ENCODE peak calls at places on chromosome 13, in five cellular contexts. D is gastrocnemius medialis; V is stimulated activated naive B cell treated with anti-CD40 and anti-IgM and Interleukin-4, amounts not matched to agents 10 μg/mL and 1 μg/mL and 100 μg/mL, for 72 hours; X is activated T-cell treated with anti-CD3 and anti-CD28 coated beads, Interleukin-2, amount 50 U/mL, for 4 hours; A is globus pallidus. W is an unnamed sample.

GRCh38 chr13:27461940-27462584 is 11.7 kb upstream of the MTIF3 start:
- DNase-seq in D (no peak), V (no peak), X (no peak), A (no peak), W (no peak)

GRCh38 chr13:23428183-23428528 is 5.3 kb downstream of the SACS start:
- DNase-seq in D (no peak), V (no peak), X (no peak), A (no peak), W (no peak)

GRCh38 chr13:61777902-61778301 is 362.3 kb upstream of the PCDH20 start:
- DNase-seq in D (no peak), V (no peak), X (no peak), A (no peak), W (no peak)

GRCh38 chr13:97223711-97224461 is 1.8 kb downstream of the MBNL2 start:
- DNase-seq in D (peak; percentile 59), V (peak; percentile 9), X (no peak), A (peak; percentile 86), W (peak; percentile 23)

GRCh38 chr13:27372896-27373295 is 51.5 kb upstream of the GTF3A start:
- DNase-seq in D (no peak), V (no peak), X (no peak), A (no peak), W (no peak)

GRCh38 chr13:95605426-95606125 is 38.9 kb downstream of the DZIP1 start:
- DNase-seq in D (no peak), V (no peak), X (no peak), A (no peak), W (no peak)

GRCh38 chr13:44393391-44393790 is 19.8 kb downstream of the SERP2 start:
- DNase-seq in D (no peak), V (no peak), X (no peak), A (no peak), W (no peak)

GRCh38 chr13:65582160-65582559 is 1648.0 kb downstream of the PCDH9 start:
- DNase-seq in D (no peak), V (no peak), X (no peak), A (no peak), W (no peak)

GRCh38 chr13:52862358-52863206 is 14.1 kb upstream of the PCDH8 start:
- DNase-seq in D (no peak), V (no peak), X (no peak), A (no peak), W (peak; percentile 43)

GRCh38 chr13:39483326-39483725 is 119.7 kb downstream of the LHFPL6 start:
- DNase-seq in D (no peak), V (no peak), X (no peak), A (no peak), W (no peak)

GRCh38 chr13:76164290-76164689 is 528.2 kb downstream of the LMO7 start:
- DNase-seq in D (no peak), V (no peak), X (no peak), A (no peak), W (no peak)

GRCh38 chr13:44116562-44117315 is 237.0 kb downstream of the LACC1 start:
- DNase-seq in D (no peak), V (no peak), X (no peak), A (no peak), W (no peak)

GRCh38 chr13:77509221-77509620 is 26.3 kb upstream of the SCEL start:
- DNase-seq in D (no peak), V (no peak), X (no peak), A (no peak), W (no peak)

GRCh38 chr13:46134961-46135522 is 30.2 kb upstream of the CPB2 start:
- DNase-seq in D (no peak), V (no peak), X (no peak), A (no peak), W (no peak)

GRCh38 chr13:24740014-24740890 is 23.7 kb upstream of the RNF17 start:
- DNase-seq in D (no peak), V (no peak), X (no peak), A (no peak), W (no peak)

GRCh38 chr13:77325371-77325941 is 1.4 kb downstream of the MYCBP2 start:
- DNase-seq in D (no peak), V (no peak), X (no peak), A (peak; percentile 43), W (peak; percentile 31)

GRCh38 chr13:91567485-91568207 is 169.2 kb downstream of the GPC5 start:
- DNase-seq in D (no peak), V (no peak), X (no peak), A (no peak), W (no peak)

GRCh38 chr13:110106726-110107125 is 200.2 kb downstream of the COL4A1 start:
- DNase-seq in D (peak; percentile 34), V (no peak), X (no peak), A (peak; percentile 38), W (no peak)

GRCh38 chr13:66665991-66666390 is 564.1 kb downstream of the PCDH9 start:
- DNase-seq in D (peak; percentile 12), V (no peak), X (no peak), A (peak; percentile 75), W (no peak)

GRCh38 chr13:98050041-98050466 is 92.8 kb upstream of the FARP1 start:
- DNase-seq in D (no peak), V (no peak), X (no peak), A (no peak), W (no peak)

GRCh38 chr13:93915269-93915809 is 564.1 kb downstream of the DCT start:
- DNase-seq in D (no peak), V (no peak), X (no peak), A (no peak), W (no peak)

GRCh38 chr13:106493569-106493968 is 41.9 kb downstream of the EFNB2 start:
- DNase-seq in D (no peak), V (peak; percentile 58), X (no peak), A (peak; percentile 54), W (peak; percentile 41)

GRCh38 chr13:111518161-111518791 is 197.8 kb downstream of the TEX29 start:
- DNase-seq in D (no peak), V (no peak), X (no peak), A (no peak), W (no peak)